ENCODE peak calls at places on chromosomes 3 and 15, in four cellular contexts. D, R, X and G are unnamed samples.

GRCh38 chr3:155568295-155568694 is 176.6 kb downstream of the PLCH1 start:
- DNase-seq in D (no peak), X (no peak), R (no peak), G (no peak)

GRCh38 chr3:123511726-123512125 is 62.8 kb upstream of the ADCY5 start:
- DNase-seq in R (no peak), D (no peak), X (no peak), G (no peak)

GRCh38 chr3:46574263-46574662 is 8.2 kb upstream of the LRRC2 start:
- DNase-seq in D (no peak), X (no peak), R (no peak), G (no peak)

GRCh38 chr3:184604039-184604955 is 42.7 kb downstream of the EPHB3 start:
- DNase-seq in D (no peak), X (no peak), R (no peak), G (no peak)

GRCh38 chr3:126982522-126983175 is at the start of gene PLXNA1:
- DNase-seq in R (peak; percentile 87), D (peak; percentile 72), X (peak; percentile 91), G (peak; percentile 88)

GRCh38 chr15:48001393-48002059 is 119.3 kb upstream of the SLC24A5 start:
- DNase-seq in D (no peak), R (no peak), X (no peak), G (no peak)

GRCh38 chr3:88589131-88589530 is 439.4 kb downstream of the C3orf38 start:
- DNase-seq in D (no peak), X (no peak), R (no peak), G (no peak)

GRCh38 chr3:66989241-66989640 is 8.9 kb upstream of the KBTBD8 start:
- DNase-seq in D (no peak), X (no peak), R (no peak), G (no peak)

GRCh38 chr3:56629044-56629443 is 54.0 kb downstream of the TASOR start:
- DNase-seq in R (no peak), X (peak; percentile 18), D (no peak), G (no peak)

GRCh38 chr3:114764056-114764492 is 383.0 kb downstream of the ZBTB20 start:
- DNase-seq in R (no peak), D (peak; percentile 23), X (no peak), G (no peak)

GRCh38 chr15:101657968-101658784 is 6.0 kb upstream of the TM2D3 start:
- DNase-seq in R (no peak), D (no peak), X (no peak), G (no peak)